ENCODE peak calls at places on chromosomes 2 and 18, in ten cellular contexts. U is heart right ventricle; L is NCI-H1436; A is T follicular helper cell; H is body of pancreas; S is stimulated activated CD8-positive, alpha-beta memory T cell treated with anti-CD3 and anti-CD28 coated beads, Interleukin-2, amount 100 ng/mL, for 48 hours; B is H7; X is cerebellar cortex; V is GM04504; K is AG10803. M is an unnamed sample.
A peak's percentile ranks its signal among the peaks of the same experiment; 100 is the strongest.

GRCh38 chr2:101342625-101343008 is 34.1 kb upstream of the RNF149 start:
- DNase-seq in U (no peak), L (no peak), A (no peak), H (no peak), S (no peak), B (no peak), X (no peak), V (no peak), K (no peak), M (no peak)

GRCh38 chr2:149601141-149601796 is 13.7 kb upstream of the MMADHC start:
- DNase-seq in U (no peak), L (no peak), A (no peak), H (no peak), S (no peak), B (no peak), X (no peak), V (no peak), K (peak; percentile 22), M (peak; percentile 15)

GRCh38 chr18:36706313-36706881 is 122.4 kb downstream of the TPGS2 start:
- DNase-seq in U (no peak), L (no peak), A (no peak), H (no peak), S (no peak), B (no peak), X (no peak), V (no peak), K (peak; percentile 76), M (peak; percentile 61)

GRCh38 chr18:35267161-35267651 is 22.8 kb downstream of the ZSCAN30 start:
- DNase-seq in U (peak; percentile 85), L (peak; percentile 81), A (peak; percentile 45), H (peak; percentile 81), S (peak; percentile 41), B (peak; percentile 45), X (peak; percentile 62), V (no peak), K (peak; percentile 29), M (no peak)

GRCh38 chr2:112690853-112691390 is 29.9 kb upstream of the NT5DC4 start:
- DNase-seq in U (peak; percentile 50), L (peak; percentile 29), A (peak; percentile 40), H (peak; percentile 74), S (peak; percentile 46), B (peak; percentile 74), X (peak; percentile 48), V (no peak), K (peak; percentile 48), M (no peak)

GRCh38 chr2:6139142-6139541 is 447.0 kb downstream of the SOX11 start:
- DNase-seq in U (no peak), L (no peak), A (no peak), H (no peak), S (no peak), B (no peak), X (no peak), V (no peak), K (no peak), M (no peak)

GRCh38 chr2:128309341-128310093 is 9.2 kb downstream of the HS6ST1 start:
- DNase-seq in U (peak; percentile 43), L (no peak), A (no peak), H (peak; percentile 89), S (no peak), B (peak; percentile 54), X (no peak), V (no peak), K (peak; percentile 43), M (no peak)

GRCh38 chr2:96498023-96498431 is 7.1 kb downstream of the NEURL3 start:
- DNase-seq in U (no peak), L (no peak), A (no peak), H (no peak), S (no peak), B (peak; percentile 79), X (peak; percentile 77), V (no peak), K (no peak), M (no peak)

GRCh38 chr2:241943961-241944575 is 74.5 kb downstream of the RTP5 start:
- DNase-seq in U (no peak), L (no peak), A (no peak), H (no peak), S (no peak), B (no peak), X (peak; percentile 41), V (no peak), K (no peak), M (no peak)

GRCh38 chr2:102271844-102272243 is 39.5 kb upstream of the IL1RL1 start:
- DNase-seq in U (no peak), L (no peak), A (no peak), H (no peak), S (no peak), B (no peak), X (no peak), V (no peak), K (no peak), M (no peak)

GRCh38 chr2:4549811-4550210 is 846.4 kb downstream of the DCDC2C start:
- DNase-seq in U (no peak), L (no peak), A (no peak), H (no peak), S (no peak), B (no peak), X (no peak), V (no peak), K (no peak), M (peak; percentile 52)

GRCh38 chr2:216279459-216279858 is 92.8 kb downstream of the MARCHF4 start:
- DNase-seq in U (no peak), L (no peak), A (no peak), H (peak; percentile 8), S (no peak), B (no peak), X (no peak), V (no peak), K (peak; percentile 77), M (no peak)

GRCh38 chr2:36485521-36485920 is 112.4 kb downstream of the FEZ2 start:
- DNase-seq in U (no peak), L (no peak), A (no peak), H (no peak), S (no peak), B (no peak), X (peak; percentile 68), V (peak; percentile 57), K (peak; percentile 90), M (peak; percentile 89)

GRCh38 chr2:239612133-239612532 is 211.3 kb upstream of the HDAC4 start:
- DNase-seq in U (no peak), L (no peak), A (no peak), H (no peak), S (no peak), B (no peak), X (no peak), V (no peak), K (no peak), M (no peak)

GRCh38 chr2:208204166-208204565 is 14.3 kb upstream of the C2orf80 start:
- DNase-seq in U (no peak), L (no peak), A (no peak), H (no peak), S (no peak), B (no peak), X (no peak), V (no peak), K (no peak), M (no peak)

GRCh38 chr18:53153281-53153680 is 813.3 kb downstream of the DCC start:
- DNase-seq in U (no peak), L (no peak), A (no peak), H (peak; percentile 8), S (no peak), B (peak; percentile 15), X (no peak), V (no peak), K (no peak), M (no peak)

GRCh38 chr2:211331736-211332135 is 775.3 kb downstream of the CPS1 start:
- DNase-seq in U (no peak), L (no peak), A (no peak), H (no peak), S (no peak), B (peak; percentile 47), X (no peak), V (no peak), K (no peak), M (no peak)

GRCh38 chr2:134122610-134123009 is 131.3 kb upstream of the MGAT5 start:
- DNase-seq in U (no peak), L (no peak), A (peak; percentile 9), H (peak; percentile 49), S (no peak), B (peak; percentile 72), X (peak; percentile 59), V (no peak), K (no peak), M (no peak)

GRCh38 chr2:42748846-42749245 is 15.1 kb downstream of the OXER1 start:
- DNase-seq in U (no peak), L (no peak), A (no peak), H (no peak), S (no peak), B (no peak), X (no peak), V (no peak), K (no peak), M (no peak)

GRCh38 chr2:217387776-217388381 is 528.0 kb upstream of the TNP1 start:
- DNase-seq in U (peak; percentile 17), L (no peak), A (no peak), H (no peak), S (no peak), B (no peak), X (no peak), V (no peak), K (no peak), M (peak; percentile 32)

GRCh38 chr2:225274751-225275150 is 124.8 kb upstream of the NYAP2 start:
- DNase-seq in U (no peak), L (peak; percentile 80), A (no peak), H (peak; percentile 31), S (no peak), B (no peak), X (no peak), V (no peak), K (peak; percentile 1), M (no peak)

GRCh38 chr18:5537860-5538259 is 5.9 kb downstream of the EPB41L3 start:
- DNase-seq in U (no peak), L (no peak), A (no peak), H (no peak), S (no peak), B (no peak), X (no peak), V (no peak), K (no peak), M (no peak)

GRCh38 chr2:908568-908967 is 42.1 kb upstream of the SNTG2 start:
- DNase-seq in U (no peak), L (no peak), A (no peak), H (no peak), S (no peak), B (peak; percentile 14), X (no peak), V (no peak), K (no peak), M (no peak)

GRCh38 chr2:230944123-230944653 is 19.1 kb upstream of the GPR55 start:
- DNase-seq in U (no peak), L (no peak), A (no peak), H (no peak), S (peak; percentile 36), B (peak; percentile 13), X (no peak), V (no peak), K (no peak), M (no peak)

GRCh38 chr2:42569116-42569711 is 782 bp downstream of the MTA3 start:
- DNase-seq in U (peak; percentile 21), L (no peak), A (no peak), H (peak; percentile 34), S (no peak), B (no peak), X (peak; percentile 49), V (no peak), K (peak; percentile 32), M (peak; percentile 33)

GRCh38 chr2:196487426-196487825 is 152.1 kb upstream of the CCDC150 start:
- DNase-seq in U (no peak), L (no peak), A (no peak), H (no peak), S (no peak), B (no peak), X (no peak), V (peak; percentile 35), K (peak; percentile 62), M (no peak)

GRCh38 chr2:136131961-136132839 is 14.3 kb upstream of the CXCR4 start:
- DNase-seq in U (no peak), L (no peak), A (peak; percentile 71), H (peak; percentile 13), S (peak; percentile 48), B (no peak), X (no peak), V (no peak), K (no peak), M (no peak)

GRCh38 chr2:241316825-241317224 is 1.1 kb downstream of the SEPTIN2 start:
- DNase-seq in U (no peak), L (no peak), A (no peak), H (peak; percentile 22), S (no peak), B (no peak), X (no peak), V (no peak), K (no peak), M (no peak)